ENCODE peak calls at places on chromosome 1, in eight cellular contexts. M is breast epithelium, R is K562, B is stomach, E is GM12892, Q is transverse colon, P is prostate gland, I is HL-60. X is an unnamed sample.

GRCh38 chr1:59242345-59242744 is 54.5 kb upstream of the FGGY start:
- DNase-seq in M (no peak), R (no peak), B (no peak), E (no peak), Q (no peak), P (no peak), I (no peak), X (no peak)

GRCh38 chr1:53139911-53140310 is 2.5 kb downstream of the SLC1A7 start:
- DNase-seq in M (no peak), R (no peak), B (no peak), E (no peak), Q (no peak), P (no peak), I (no peak), X (no peak)

GRCh38 chr1:235650341-235651169 is 971 bp upstream of the GNG4 start:
- DNase-seq in M (no peak), R (no peak), B (no peak), E (peak), Q (peak), P (no peak), I (no peak), X (no peak)

GRCh38 chr1:40829631-40830245 is 32.4 kb downstream of the CITED4 start:
- DNase-seq in M (no peak), R (no peak), B (no peak), E (no peak), Q (no peak), P (no peak), I (no peak), X (no peak)

GRCh38 chr1:200739499-200740290 is 1.0 kb downstream of the CAMSAP2 start:
- DNase-seq in M (peak), R (no peak), B (peak), E (no peak), Q (peak), P (peak), I (no peak), X (no peak)

GRCh38 chr1:26012862-26013261 is 8.7 kb upstream of the EXTL1 start:
- DNase-seq in M (no peak), R (no peak), B (peak), E (no peak), Q (no peak), P (no peak), I (no peak), X (no peak)

GRCh38 chr1:7940745-7941436 is at the start of gene TNFRSF9:
- DNase-seq in M (no peak), R (peak), B (peak), E (no peak), Q (no peak), P (no peak), I (no peak), X (no peak)

GRCh38 chr1:178612261-178612660 is 99.4 kb downstream of the TEX35 start:
- DNase-seq in M (no peak), R (no peak), B (no peak), E (no peak), Q (no peak), P (no peak), I (no peak), X (no peak)

GRCh38 chr1:13825033-13825432 is 125.0 kb downstream of the PRDM2 start:
- DNase-seq in M (peak), R (no peak), B (no peak), E (no peak), Q (no peak), P (no peak), I (no peak), X (peak)

GRCh38 chr1:239879321-239880170 is 212.1 kb upstream of the FMN2 start:
- DNase-seq in M (no peak), R (no peak), B (no peak), E (no peak), Q (no peak), P (peak), I (no peak), X (peak)

GRCh38 chr1:66957938-66958337 is 33.1 kb downstream of the MIER1 start:
- DNase-seq in M (no peak), R (no peak), B (no peak), E (no peak), Q (no peak), P (no peak), I (no peak), X (no peak)

GRCh38 chr1:59759156-59759925 is 55.4 kb upstream of the HOOK1 start:
- DNase-seq in M (peak), R (peak), B (peak), E (peak), Q (peak), P (peak), I (peak), X (peak)

GRCh38 chr1:242203290-242203689 is 204.4 kb upstream of the MAP1LC3C start:
- DNase-seq in M (no peak), R (no peak), B (no peak), E (no peak), Q (no peak), P (no peak), I (no peak), X (no peak)

GRCh38 chr1:248900637-248901036 is 5.4 kb upstream of the PGBD2 start:
- DNase-seq in M (no peak), R (no peak), B (no peak), E (no peak), Q (no peak), P (no peak), I (no peak), X (no peak)

GRCh38 chr1:46830665-46831322 is 31.9 kb downstream of the CYP4B1 start:
- DNase-seq in M (no peak), R (no peak), B (no peak), E (no peak), Q (no peak), P (no peak), I (no peak), X (no peak)

GRCh38 chr1:8439015-8439702 is 121.2 kb downstream of the SLC45A1 start:
- DNase-seq in M (peak), R (peak), B (peak), E (peak), Q (peak), P (peak), I (peak), X (peak)

GRCh38 chr1:116491985-116492811 is 78.6 kb downstream of the CD58 start:
- DNase-seq in M (no peak), R (peak), B (no peak), E (no peak), Q (no peak), P (no peak), I (no peak), X (peak)

GRCh38 chr1:25772164-25772563 is 27.8 kb upstream of the SELENON start:
- DNase-seq in M (no peak), R (no peak), B (no peak), E (no peak), Q (no peak), P (no peak), I (no peak), X (no peak)

GRCh38 chr1:220881918-220882891 is 3.0 kb downstream of the HLX start:
- DNase-seq in M (no peak), R (no peak), B (no peak), E (no peak), Q (peak), P (no peak), I (peak), X (peak)

GRCh38 chr1:167173516-167174184 is 47.0 kb upstream of the POU2F1 start:
- DNase-seq in M (no peak), R (no peak), B (no peak), E (no peak), Q (no peak), P (no peak), I (no peak), X (no peak)

DNA sequence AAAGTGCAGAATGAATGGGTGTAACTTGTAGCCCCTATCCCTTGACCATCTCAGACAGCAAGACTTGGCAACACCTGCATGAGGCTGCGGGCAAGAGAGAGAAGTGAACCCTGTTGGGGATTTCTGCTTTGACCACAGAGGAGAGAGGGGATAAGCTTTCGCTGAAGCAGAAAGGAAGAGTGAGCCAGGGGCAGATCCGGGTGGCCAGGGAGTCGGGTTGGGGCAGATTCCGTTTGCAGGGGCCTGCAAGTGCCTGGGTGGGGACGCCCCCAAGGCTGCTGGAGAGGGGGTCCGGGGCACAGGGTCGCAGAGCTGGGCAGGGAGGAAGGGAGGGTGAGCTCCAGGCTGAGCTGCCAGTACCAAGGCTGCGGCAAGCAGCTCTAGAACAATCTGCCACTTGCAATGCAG is 25.3 kb upstream of the PIK3CD start:
- DNase-seq in M (no peak), R (no peak), B (no peak), E (peak), Q (no peak), P (no peak), I (peak), X (peak)
- TF ChIP-seq POLR2AphosphoS5 in M (no peak), R (no peak), B (no peak), E (no peak), Q (no peak), P (no peak), I (no peak), X (no peak)

GRCh38 chr1:11674488-11674887 is 6.5 kb downstream of the MAD2L2 start:
- DNase-seq in M (no peak), R (no peak), B (no peak), E (no peak), Q (no peak), P (no peak), I (no peak), X (no peak)

GRCh38 chr1:11671544-11672286 is 7.7 kb downstream of the FBXO6 start:
- DNase-seq in M (no peak), R (peak), B (peak), E (no peak), Q (no peak), P (no peak), I (no peak), X (no peak)

GRCh38 chr1:11671205-11671543 is 7.2 kb downstream of the FBXO6 start:
- DNase-seq in M (no peak), R (no peak), B (no peak), E (no peak), Q (no peak), P (no peak), I (no peak), X (no peak)

GRCh38 chr1:11675362-11675761 is 5.6 kb downstream of the MAD2L2 start:
- DNase-seq in M (no peak), R (no peak), B (no peak), E (no peak), Q (no peak), P (no peak), I (no peak), X (no peak)

GRCh38 chr1:11673089-11673769 is 7.7 kb downstream of the MAD2L2 start:
- DNase-seq in M (no peak), R (no peak), B (no peak), E (no peak), Q (no peak), P (no peak), I (no peak), X (no peak)
- TF ChIP-seq POLR2AphosphoS5 in M (no peak), R (no peak), B (no peak), E (no peak), Q (no peak), P (no peak), I (no peak), X (no peak)

GRCh38 chr1:19070197-19070651 is 113.7 kb upstream of the IFFO2 start:
- DNase-seq in M (peak), R (no peak), B (no peak), E (no peak), Q (no peak), P (no peak), I (no peak), X (no peak)
- TF ChIP-seq POLR2AphosphoS5 in M (no peak), R (no peak), B (no peak), E (no peak), Q (no peak), P (no peak), I (no peak), X (no peak)

GRCh38 chr1:244652699-244653438 is at the start of gene DESI2:
- DNase-seq in M (peak), R (peak), B (peak), E (peak), Q (peak), P (peak), I (peak), X (peak)
- TF ChIP-seq POLR2AphosphoS5 in M (peak), R (peak), B (peak), E (peak), Q (peak), P (peak), I (peak), X (peak)

DNA sequence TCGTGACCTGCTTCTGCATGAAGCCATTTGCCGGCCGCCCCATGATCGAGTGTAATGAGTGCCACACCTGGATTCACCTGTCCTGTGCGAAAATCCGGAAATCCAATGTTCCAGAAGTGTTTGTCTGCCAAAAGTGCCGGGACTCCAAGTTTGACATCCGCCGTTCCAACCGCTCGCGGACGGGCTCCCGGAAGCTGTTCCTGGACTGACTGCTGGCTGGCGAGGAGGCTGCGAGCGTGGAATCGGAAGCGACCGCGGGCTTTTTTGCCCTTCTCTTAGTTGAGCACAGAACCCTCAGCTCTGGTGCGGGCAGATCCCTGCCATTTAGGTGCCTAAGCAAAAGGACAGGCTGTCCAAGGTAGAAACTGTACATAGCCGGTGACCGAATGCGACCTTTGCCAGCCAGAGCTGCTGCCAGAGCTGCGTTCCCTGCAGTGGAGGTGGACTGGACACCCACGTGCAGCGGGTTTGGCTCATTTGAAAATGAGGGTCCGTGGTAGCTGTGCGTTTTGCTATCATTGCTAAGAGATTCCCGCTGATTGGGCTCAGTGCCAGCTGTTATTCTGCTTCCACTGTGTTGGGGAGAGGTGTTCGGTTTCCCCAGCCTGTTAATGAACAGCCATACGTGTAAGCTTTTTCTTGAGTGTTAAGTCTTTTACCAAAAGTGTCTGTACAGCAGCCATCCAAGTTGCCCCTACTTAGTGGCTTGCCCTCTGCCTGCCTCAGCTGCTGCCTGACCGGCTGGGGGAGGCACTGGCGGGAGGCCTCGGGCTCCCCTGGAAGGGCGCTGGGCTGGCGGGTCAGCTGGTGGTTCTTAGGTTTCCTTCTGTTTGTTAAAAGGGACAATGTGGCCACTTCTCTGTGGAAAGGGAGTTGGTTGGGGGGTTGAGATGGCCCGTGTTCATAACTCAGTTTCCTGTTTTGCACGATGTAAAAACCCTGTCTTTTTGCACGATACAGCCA is 3.0 kb upstream of the THAP3 start:
- DNase-seq in M (no peak), R (no peak), B (no peak), E (no peak), Q (no peak), P (no peak), I (no peak), X (no peak)
- TF ChIP-seq POLR2AphosphoS5 in M (no peak), R (no peak), B (no peak), E (no peak), Q (no peak), P (no peak), I (no peak), X (no peak)

GRCh38 chr1:36151845-36152203 is 2.5 kb upstream of the TRAPPC3 start:
- DNase-seq in M (no peak), R (no peak), B (no peak), E (no peak), Q (peak), P (no peak), I (peak), X (no peak)

GRCh38 chr1:36151133-36151844 is 2.0 kb upstream of the TRAPPC3 start:
- DNase-seq in M (no peak), R (no peak), B (no peak), E (no peak), Q (no peak), P (no peak), I (no peak), X (no peak)

GRCh38 chr1:36149237-36149972 is at the start of gene TRAPPC3:
- DNase-seq in M (peak), R (peak), B (peak), E (peak), Q (peak), P (peak), I (peak), X (peak)

GRCh38 chr1:36149973-36150295 is 648 bp upstream of the TRAPPC3 start:
- DNase-seq in M (no peak), R (no peak), B (no peak), E (no peak), Q (no peak), P (no peak), I (no peak), X (no peak)

DNA sequence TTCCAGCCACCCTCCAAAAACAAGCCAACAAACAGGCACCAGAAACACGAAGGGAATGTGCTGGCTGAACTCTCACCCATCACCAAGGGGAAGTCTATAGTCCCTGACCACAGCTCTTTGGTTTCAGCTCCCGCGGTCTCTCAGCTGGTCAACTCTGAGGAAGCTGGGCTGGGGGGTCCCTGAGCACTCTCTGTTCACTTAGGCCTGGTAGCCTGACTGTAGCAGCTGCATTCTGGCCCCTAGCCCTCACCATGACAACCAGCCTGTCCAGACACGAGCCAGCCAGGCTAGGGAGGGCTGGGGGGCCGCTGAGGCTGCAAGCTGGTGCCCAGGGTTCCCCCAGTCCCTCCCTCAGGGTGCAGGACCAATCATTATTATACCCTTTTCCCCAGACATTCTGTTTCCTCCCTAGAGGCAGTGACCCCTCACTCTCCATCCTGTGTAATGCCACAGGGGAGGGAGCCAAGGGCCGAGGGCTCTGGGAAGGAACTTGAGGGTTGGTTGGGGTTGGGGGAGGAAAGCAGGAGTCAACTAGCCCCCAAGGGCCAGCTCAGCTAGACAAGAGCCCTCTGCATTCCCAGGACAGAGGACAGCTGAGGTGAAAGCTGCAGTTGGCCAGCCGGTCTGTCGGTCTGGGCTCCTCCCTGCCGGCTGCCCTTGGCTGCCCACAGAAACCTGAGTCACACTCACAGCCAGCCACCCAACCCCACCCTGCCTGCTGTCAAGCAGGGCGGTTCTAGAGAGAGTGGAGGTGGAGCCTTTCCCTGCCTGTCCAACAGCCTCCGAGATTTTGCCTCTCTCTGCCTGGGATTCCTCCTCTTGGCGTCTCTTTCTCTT is 1.2 kb upstream of the TRAPPC3 start:
- DNase-seq in M (peak), R (peak), B (peak), E (peak), Q (peak), P (peak), I (peak), X (peak)
- TF ChIP-seq POLR2AphosphoS5 in M (peak), R (no peak), B (peak), E (no peak), Q (peak), P (peak), I (no peak), X (peak)